ENCODE peak calls at places on chromosome 5, in four cellular contexts. U, A, M and X are unnamed samples.
A peak's percentile ranks its signal among the peaks of the same experiment; 100 is the strongest.

GRCh38 chr5:181114844-181115778 is 15.9 kb downstream of the OR2V1 start:
- DNase-seq in A (no peak), M (no peak), U (no peak), X (no peak)

GRCh38 chr5:145198871-145199270 is 636.3 kb downstream of the PRELID2 start:
- DNase-seq in A (no peak), U (no peak), M (no peak), X (no peak)

GRCh38 chr5:116002116-116002906 is 30.0 kb upstream of the ARL14EPL start:
- DNase-seq in A (no peak), M (no peak), U (no peak), X (no peak)

GRCh38 chr5:14036514-14036913 is 92.0 kb upstream of the DNAH5 start:
- DNase-seq in U (no peak), A (no peak), M (no peak), X (no peak)

GRCh38 chr5:54669285-54669684 is 151.7 kb downstream of the SNX18 start:
- DNase-seq in U (no peak), M (no peak), A (no peak), X (no peak)

GRCh38 chr5:112886975-112887374 is 25.9 kb downstream of the SRP19 start:
- DNase-seq in M (no peak), A (no peak), U (no peak), X (no peak)

GRCh38 chr5:117182104-117182503 is 607.5 kb upstream of the SEMA6A start:
- DNase-seq in M (no peak), U (no peak), A (no peak), X (no peak)

GRCh38 chr5:161548472-161549094 is 2.1 kb upstream of the GABRB2 start:
- DNase-seq in U (no peak), A (no peak), M (no peak), X (no peak)

GRCh38 chr5:142884029-142884428 is 113.9 kb downstream of the ARHGAP26 start:
- DNase-seq in U (no peak), A (no peak), M (no peak), X (no peak)

GRCh38 chr5:6574537-6574936 is 58.3 kb downstream of the NSUN2 start:
- DNase-seq in U (no peak), M (no peak), A (no peak), X (no peak)

GRCh38 chr5:179415291-179416060 is 70.2 kb upstream of the ADAMTS2 start:
- DNase-seq in U (no peak), A (no peak), M (no peak), X (no peak)

GRCh38 chr5:178738513-178738912 is 8.1 kb upstream of the ZNF354A start:
- DNase-seq in M (no peak), U (no peak), A (no peak), X (no peak)

GRCh38 chr5:34717426-34718327 is 61.5 kb downstream of the RAI14 start:
- DNase-seq in M (no peak), U (no peak), A (no peak), X (no peak)

GRCh38 chr5:154138701-154139100 is 51.8 kb upstream of the GALNT10 start:
- DNase-seq in M (no peak), U (no peak), A (no peak), X (peak; percentile 71)

GRCh38 chr5:154369682-154370081 is 76.1 kb upstream of the SAP30L start:
- DNase-seq in A (no peak), M (no peak), U (no peak), X (no peak)

GRCh38 chr5:133244242-133244641 is 192.4 kb downstream of the HSPA4 start:
- DNase-seq in M (peak; percentile 65), A (peak; percentile 61), U (no peak), X (no peak)

GRCh38 chr5:15995206-15996052 is 184.2 kb downstream of the MARCHF11 start:
- DNase-seq in M (peak; percentile 5), A (no peak), U (no peak), X (no peak)

GRCh38 chr5:42949348-42950090 is 90.6 kb downstream of the ANXA2R start:
- DNase-seq in M (peak; percentile 76), A (peak; percentile 92), U (peak; percentile 58), X (peak; percentile 75)

GRCh38 chr5:36696059-36696673 is 89.8 kb downstream of the SLC1A3 start:
- DNase-seq in U (peak; percentile 58), A (no peak), M (peak; percentile 26), X (peak; percentile 67)

GRCh38 chr5:89728750-89729149 is 680.8 kb downstream of the CETN3 start:
- DNase-seq in A (no peak), M (no peak), U (no peak), X (peak; percentile 61)

GRCh38 chr5:65329266-65329665 is 152.5 kb downstream of the ADAMTS6 start:
- DNase-seq in U (no peak), M (peak; percentile 54), A (no peak), X (no peak)

GRCh38 chr5:93055971-93056370 is 525.0 kb downstream of the NR2F1-AS1 start:
- DNase-seq in M (no peak), A (no peak), U (no peak), X (no peak)

GRCh38 chr5:83474170-83474796 is 2.7 kb downstream of the VCAN start:
- DNase-seq in M (peak; percentile 30), A (peak; percentile 82), U (peak; percentile 42), X (peak; percentile 92)

GRCh38 chr5:139475865-139476651 is 5.3 kb downstream of the SMIM33 start:
- DNase-seq in U (no peak), A (no peak), M (no peak), X (no peak)

GRCh38 chr5:159873680-159874079 is 42.6 kb upstream of the ADRA1B start:
- DNase-seq in U (no peak), M (no peak), A (no peak), X (no peak)

GRCh38 chr5:168706655-168707069 is 127.5 kb upstream of the PANK3 start:
- DNase-seq in A (no peak), M (peak; percentile 25), U (no peak), X (no peak)

GRCh38 chr5:123269436-123269835 is 153.8 kb downstream of the CEP120 start:
- DNase-seq in M (no peak), A (no peak), U (no peak), X (no peak)

GRCh38 chr5:64958757-64959391 is 190.1 kb downstream of the CWC27 start:
- DNase-seq in U (no peak), A (no peak), M (peak; percentile 11), X (no peak)

GRCh38 chr5:83551826-83552225 is 80.3 kb downstream of the VCAN start:
- DNase-seq in U (no peak), M (no peak), A (no peak), X (no peak)

GRCh38 chr5:3217114-3217513 is 378.5 kb upstream of the IRX1 start:
- DNase-seq in U (peak; percentile 14), A (no peak), M (no peak), X (no peak)

GRCh38 chr5:101515721-101516120 is 612.6 kb upstream of the ST8SIA4 start:
- DNase-seq in A (no peak), U (no peak), M (no peak), X (no peak)

GRCh38 chr5:42801516-42802166 is 10.1 kb downstream of the SELENOP start:
- DNase-seq in U (no peak), A (no peak), M (no peak), X (no peak)

GRCh38 chr5:102974177-102974576 is 145.8 kb downstream of the GIN1 start:
- DNase-seq in M (no peak), A (no peak), U (no peak), X (no peak)

GRCh38 chr5:126046996-126047395 is 376.2 kb upstream of the GRAMD2B start:
- DNase-seq in M (no peak), A (no peak), U (no peak), X (no peak)

GRCh38 chr5:17129093-17129492 is 88.3 kb upstream of the BASP1 start:
- DNase-seq in U (no peak), M (no peak), A (no peak), X (no peak)

GRCh38 chr5:149235841-149236240 is 35.8 kb upstream of the AFAP1L1 start:
- DNase-seq in U (no peak), M (no peak), A (no peak), X (no peak)

GRCh38 chr5:169637856-169638190 is 748 bp downstream of the DOCK2 start:
- DNase-seq in A (peak; percentile 95), M (no peak), U (peak; percentile 39), X (no peak)

GRCh38 chr5:1386274-1386717 is 41.4 kb upstream of the CLPTM1L start:
- DNase-seq in U (peak; percentile 85), A (peak; percentile 93), M (no peak), X (no peak)

GRCh38 chr5:135186662-135187522 is 152.9 kb upstream of the PITX1 start:
- DNase-seq in A (no peak), U (no peak), M (no peak), X (no peak)

GRCh38 chr5:77996943-77997342 is 220.8 kb upstream of the TBCA start:
- DNase-seq in A (no peak), M (no peak), U (no peak), X (no peak)

GRCh38 chr5:77995793-77996409 is 219.8 kb upstream of the TBCA start:
- DNase-seq in U (no peak), M (no peak), A (no peak), X (no peak)

GRCh38 chr5:77993141-77993540 is 217.0 kb upstream of the TBCA start:
- DNase-seq in M (no peak), U (no peak), A (no peak), X (no peak)

GRCh38 chr5:77993799-77994318 is 217.7 kb upstream of the TBCA start:
- DNase-seq in A (no peak), M (no peak), U (no peak), X (no peak)

DNA sequence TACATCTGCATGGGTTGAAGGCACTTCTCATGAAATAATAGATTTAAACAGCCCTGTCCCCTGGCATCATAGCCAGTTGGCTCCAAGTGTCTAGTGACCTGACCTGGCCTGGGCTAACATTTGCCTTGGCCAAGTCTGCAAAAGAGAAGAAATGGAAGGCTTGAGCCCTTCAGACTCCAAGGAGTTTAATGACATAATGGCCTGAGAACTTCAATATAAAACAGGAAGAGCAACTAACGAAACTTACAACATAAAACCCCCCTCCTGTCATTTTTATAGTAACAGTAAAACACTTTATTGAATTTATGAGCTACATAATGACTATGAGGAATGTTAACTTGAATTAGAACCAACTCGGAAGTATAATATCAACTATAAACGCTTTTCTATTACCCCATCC is 218.8 kb upstream of the TBCA start:
- DNase-seq in M (no peak), A (no peak), U (no peak), X (no peak)
- TF ChIP-seq POLR2AphosphoS5 in M (no peak), A (no peak), U (no peak), X (no peak)

GRCh38 chr5:84715686-84716085 is 331.0 kb upstream of the EDIL3 start:
- DNase-seq in U (no peak), A (no peak), M (no peak), X (no peak)
- TF ChIP-seq POLR2AphosphoS5 in U (no peak), A (no peak), M (no peak), X (no peak)

GRCh38 chr5:140608730-140609520 is 24.1 kb downstream of the CD14 start:
- DNase-seq in M (no peak), U (peak; percentile 27), A (no peak), X (peak; percentile 75)
- TF ChIP-seq POLR2AphosphoS5 in M (no peak), U (no peak), A (no peak), X (peak; percentile 44)

GRCh38 chr5:84564311-84564710 is 179.6 kb upstream of the EDIL3 start:
- DNase-seq in U (no peak), M (no peak), A (no peak), X (no peak)
- TF ChIP-seq POLR2AphosphoS5 in U (no peak), M (no peak), A (no peak), X (no peak)